ENCODE peak calls at places on chromosome 20, in ten cellular contexts. V, X, Y, D, U, G, A, B, C and I are unnamed samples.

GRCh38 chr20:18543216-18543615 is 24.0 kb upstream of the SMIM26 start:
- DNase-seq in V (no peak), X (no peak), Y (no peak), D (no peak), U (no peak), G (no peak), A (no peak), B (no peak), C (no peak), I (no peak)

GRCh38 chr20:21324126-21324525 is 21.0 kb downstream of the XRN2 start:
- DNase-seq in V (no peak), X (no peak), Y (no peak), D (no peak), U (no peak), G (no peak), A (no peak), B (no peak), C (no peak), I (no peak)

GRCh38 chr20:7908905-7909304 is 31.4 kb downstream of the HAO1 start:
- DNase-seq in V (no peak), X (no peak), Y (no peak), D (no peak), U (no peak), G (no peak), A (no peak), B (no peak), C (no peak), I (no peak)

GRCh38 chr20:32549842-32550241 is 35.3 kb downstream of the NOL4L start:
- DNase-seq in V (no peak), X (no peak), Y (no peak), D (no peak), U (no peak), G (no peak), A (no peak), B (no peak), C (no peak), I (no peak)

GRCh38 chr20:3663858-3664257 is 659 bp upstream of the GFRA4 start:
- DNase-seq in V (no peak), X (no peak), Y (no peak), D (no peak), U (no peak), G (no peak), A (no peak), B (no peak), C (no peak), I (no peak)

GRCh38 chr20:58619847-58620431 is 31.1 kb upstream of the STX16 start:
- DNase-seq in V (no peak), X (no peak), Y (no peak), D (no peak), U (no peak), G (no peak), A (no peak), B (no peak), C (no peak), I (no peak)

GRCh38 chr20:33781133-33781532 is 30.0 kb upstream of the CHMP4B start:
- DNase-seq in V (no peak), X (no peak), Y (no peak), D (no peak), U (no peak), G (no peak), A (no peak), B (no peak), C (no peak), I (no peak)

GRCh38 chr20:57999465-58000111 is 228.9 kb downstream of the ANKRD60 start:
- DNase-seq in V (no peak), X (no peak), Y (no peak), D (no peak), U (no peak), G (no peak), A (peak), B (no peak), C (no peak), I (no peak)

GRCh38 chr20:45860573-45861011 is 3.2 kb downstream of the ZSWIM3 start:
- DNase-seq in V (peak), X (no peak), Y (no peak), D (no peak), U (peak), G (no peak), A (no peak), B (no peak), C (no peak), I (no peak)

GRCh38 chr20:6940052-6940451 is 172.6 kb downstream of the BMP2 start:
- DNase-seq in V (no peak), X (peak), Y (no peak), D (no peak), U (peak), G (peak), A (no peak), B (no peak), C (no peak), I (no peak)

GRCh38 chr20:17992224-17992637 is 23.4 kb downstream of the MGME1 start:
- DNase-seq in V (no peak), X (no peak), Y (no peak), D (no peak), U (no peak), G (no peak), A (no peak), B (no peak), C (no peak), I (no peak)

GRCh38 chr20:34302312-34302722 is 838 bp downstream of the AHCY start:
- DNase-seq in V (no peak), X (no peak), Y (peak), D (no peak), U (no peak), G (peak), A (peak), B (no peak), C (no peak), I (no peak)

GRCh38 chr20:21102691-21103311 is 3.4 kb downstream of the LINC00237 start:
- DNase-seq in V (peak), X (peak), Y (no peak), D (no peak), U (no peak), G (peak), A (no peak), B (peak), C (peak), I (no peak)

GRCh38 chr20:62405108-62405980 is 1.7 kb downstream of the CABLES2 start:
- DNase-seq in V (peak), X (peak), Y (peak), D (peak), U (peak), G (peak), A (peak), B (peak), C (peak), I (no peak)

GRCh38 chr20:62840244-62841197 is 21.1 kb downstream of the TCFL5 start:
- DNase-seq in V (no peak), X (peak), Y (no peak), D (no peak), U (no peak), G (no peak), A (no peak), B (no peak), C (no peak), I (no peak)

GRCh38 chr20:7333846-7334245 is 566.4 kb downstream of the BMP2 start:
- DNase-seq in V (no peak), X (no peak), Y (no peak), D (no peak), U (no peak), G (no peak), A (no peak), B (no peak), C (no peak), I (no peak)

GRCh38 chr20:41978875-41979274 is 360.7 kb upstream of the CHD6 start:
- DNase-seq in V (no peak), X (no peak), Y (no peak), D (no peak), U (no peak), G (no peak), A (no peak), B (no peak), C (no peak), I (no peak)

GRCh38 chr20:42846784-42847490 is 342.8 kb downstream of the PTPRT start:
- DNase-seq in V (no peak), X (no peak), Y (no peak), D (no peak), U (no peak), G (no peak), A (no peak), B (no peak), C (no peak), I (no peak)

GRCh38 chr20:32820000-32820697 is 395 bp downstream of the MAPRE1 start:
- DNase-seq in V (no peak), X (peak), Y (peak), D (peak), U (peak), G (peak), A (peak), B (peak), C (peak), I (peak)

GRCh38 chr20:62163986-62164762 is 18.7 kb upstream of the MTG2 start:
- DNase-seq in V (no peak), X (no peak), Y (no peak), D (no peak), U (no peak), G (no peak), A (no peak), B (no peak), C (no peak), I (no peak)

GRCh38 chr20:25178563-25179438 is 16.7 kb upstream of the ENTPD6 start:
- DNase-seq in V (peak), X (peak), Y (peak), D (no peak), U (peak), G (peak), A (peak), B (peak), C (no peak), I (peak)

GRCh38 chr20:52427960-52428359 is 236.4 kb upstream of the ZFP64 start:
- DNase-seq in V (no peak), X (no peak), Y (no peak), D (no peak), U (no peak), G (no peak), A (no peak), B (no peak), C (no peak), I (no peak)

GRCh38 chr20:31476648-31477220 is 1.6 kb downstream of the REM1 start:
- DNase-seq in V (no peak), X (no peak), Y (no peak), D (no peak), U (no peak), G (peak), A (no peak), B (no peak), C (no peak), I (no peak)

GRCh38 chr20:25227317-25227831 is 20.5 kb upstream of the PYGB start:
- DNase-seq in V (no peak), X (no peak), Y (peak), D (peak), U (peak), G (peak), A (no peak), B (no peak), C (no peak), I (peak)

GRCh38 chr20:2752631-2753455 is 47.6 kb downstream of the CPXM1 start:
- DNase-seq in V (peak), X (peak), Y (no peak), D (no peak), U (peak), G (peak), A (peak), B (no peak), C (no peak), I (no peak)

GRCh38 chr20:52684176-52684575 is 288.0 kb upstream of the TSHZ2 start:
- DNase-seq in V (no peak), X (no peak), Y (no peak), D (no peak), U (no peak), G (no peak), A (no peak), B (no peak), C (no peak), I (no peak)

GRCh38 chr20:34575756-34576155 is 17.2 kb downstream of the MAP1LC3A start:
- DNase-seq in V (no peak), X (no peak), Y (no peak), D (peak), U (no peak), G (no peak), A (no peak), B (no peak), C (no peak), I (peak)

GRCh38 chr20:14288341-14289330 is 48.8 kb downstream of the FLRT3 start:
- DNase-seq in V (no peak), X (no peak), Y (no peak), D (no peak), U (peak), G (peak), A (peak), B (no peak), C (no peak), I (no peak)

GRCh38 chr20:64245746-64246595 is 9.6 kb upstream of the PCMTD2 start:
- DNase-seq in V (no peak), X (no peak), Y (no peak), D (no peak), U (no peak), G (no peak), A (no peak), B (no peak), C (no peak), I (no peak)

GRCh38 chr20:45088247-45088646 is 12.7 kb downstream of the KCNS1 start:
- DNase-seq in V (no peak), X (no peak), Y (peak), D (no peak), U (no peak), G (peak), A (no peak), B (no peak), C (no peak), I (no peak)

GRCh38 chr20:62298577-62299249 is 4.1 kb upstream of the ADRM1 start:
- DNase-seq in V (peak), X (no peak), Y (no peak), D (no peak), U (no peak), G (no peak), A (no peak), B (no peak), C (no peak), I (no peak)

GRCh38 chr20:64065973-64066341 is 3.0 kb downstream of the TCEA2 start:
- DNase-seq in V (no peak), X (no peak), Y (peak), D (no peak), U (peak), G (peak), A (peak), B (no peak), C (no peak), I (no peak)

GRCh38 chr20:61896058-61896961 is 169.4 kb downstream of the TAF4 start:
- DNase-seq in V (no peak), X (peak), Y (peak), D (peak), U (peak), G (peak), A (peak), B (no peak), C (peak), I (no peak)

GRCh38 chr20:19706463-19706862 is 51.6 kb upstream of the RIN2 start:
- DNase-seq in V (no peak), X (no peak), Y (no peak), D (no peak), U (no peak), G (no peak), A (no peak), B (no peak), C (no peak), I (no peak)

GRCh38 chr20:25496165-25496967 is 88.9 kb downstream of the GINS1 start:
- DNase-seq in V (no peak), X (no peak), Y (no peak), D (no peak), U (no peak), G (no peak), A (no peak), B (no peak), C (no peak), I (no peak)

GRCh38 chr20:6836821-6837374 is 69.4 kb downstream of the BMP2 start:
- DNase-seq in V (no peak), X (no peak), Y (no peak), D (no peak), U (no peak), G (no peak), A (no peak), B (no peak), C (no peak), I (no peak)

DNA sequence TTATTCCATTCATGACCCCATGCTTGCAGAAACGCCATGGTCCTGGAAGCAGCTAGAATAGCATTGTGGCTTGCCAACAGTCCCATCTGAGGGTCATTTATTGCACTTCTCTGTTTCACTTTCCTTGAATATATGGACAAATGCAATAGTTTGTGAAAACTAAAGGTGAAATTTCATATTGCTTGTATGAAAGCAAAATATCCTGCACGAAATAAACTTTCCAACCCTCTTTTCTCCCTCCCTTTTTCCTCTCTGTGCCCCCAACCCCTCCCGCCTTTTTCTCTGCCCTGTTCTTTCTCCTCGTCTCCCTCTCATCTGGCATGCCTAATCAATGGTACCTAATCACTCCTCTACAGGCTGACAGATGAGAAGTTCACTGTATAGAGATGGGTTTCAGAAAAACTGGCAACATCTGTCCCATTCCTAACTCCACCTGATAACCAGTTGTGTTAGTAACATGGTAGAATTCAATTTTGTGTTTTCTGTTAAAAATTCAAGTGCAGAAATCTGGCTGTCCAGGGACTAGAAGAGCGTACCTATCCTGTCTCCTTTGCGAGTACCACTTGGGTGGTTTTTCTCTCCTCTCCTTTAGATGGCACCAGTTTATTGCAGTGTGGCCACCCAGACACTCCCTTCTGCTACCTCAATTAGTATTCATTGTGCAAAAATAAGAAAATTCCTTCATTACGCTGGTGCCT is 198.6 kb downstream of the FOXA2 start:
- DNase-seq in V (no peak), X (no peak), Y (no peak), D (no peak), U (peak), G (peak), A (peak), B (no peak), C (no peak), I (no peak)
- TF ChIP-seq CTCF in V (no peak), X (no peak), Y (no peak), D (no peak), U (peak), G (peak), A (no peak), B (peak), C (peak), I (no peak)

GRCh38 chr20:40892642-40893041 is 136.0 kb upstream of the TOP1 start:
- DNase-seq in V (no peak), X (no peak), Y (no peak), D (no peak), U (no peak), G (no peak), A (no peak), B (no peak), C (no peak), I (no peak)
- TF ChIP-seq CTCF in V (no peak), X (no peak), Y (no peak), D (no peak), U (no peak), G (no peak), A (no peak), B (no peak), C (no peak), I (no peak)

DNA sequence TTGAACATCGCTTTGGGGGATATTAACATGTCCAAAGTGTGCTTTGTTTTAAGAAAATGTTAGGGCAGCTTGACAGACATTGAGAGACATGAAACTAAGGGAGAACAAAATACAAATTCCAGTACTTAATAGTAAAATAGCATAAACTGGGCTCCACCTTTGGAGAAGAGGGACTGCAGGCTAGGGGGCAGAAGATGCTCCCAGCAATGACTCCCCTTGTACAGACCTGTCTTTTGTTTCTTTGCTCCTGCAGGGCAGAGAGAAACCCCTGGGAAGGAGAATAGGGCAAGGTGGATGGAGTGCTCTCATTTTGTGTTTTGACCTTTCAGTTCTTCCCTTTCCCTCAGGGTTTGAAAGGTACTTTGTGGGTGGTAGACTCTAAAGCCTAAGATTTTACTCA is 115.6 kb upstream of the PLCB4 start:
- DNase-seq in V (no peak), X (no peak), Y (no peak), D (no peak), U (no peak), G (no peak), A (no peak), B (no peak), C (no peak), I (no peak)
- TF ChIP-seq CTCF in V (no peak), X (no peak), Y (no peak), D (no peak), U (no peak), G (no peak), A (no peak), B (no peak), C (no peak), I (no peak)

DNA sequence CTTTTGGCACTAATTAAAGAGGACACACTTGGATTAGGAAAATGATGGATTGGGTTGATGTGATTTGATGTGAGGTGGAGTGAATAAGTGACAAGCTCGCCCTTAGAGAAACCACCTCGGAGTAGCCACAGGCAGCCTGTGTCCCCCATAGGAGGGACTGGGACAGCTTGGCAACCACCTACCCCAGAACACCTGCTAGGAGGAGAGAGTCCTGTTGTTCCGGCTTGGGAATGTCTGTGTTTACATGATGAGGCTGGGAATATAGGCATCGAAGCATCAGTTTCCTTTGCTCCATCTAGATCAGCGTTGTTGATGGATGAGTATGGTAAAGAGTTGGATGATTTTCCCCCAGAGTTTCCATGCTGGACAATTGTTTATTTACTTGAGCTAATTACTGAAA is 44.4 kb downstream of the PHACTR3 start:
- DNase-seq in V (peak), X (no peak), Y (no peak), D (no peak), U (no peak), G (no peak), A (no peak), B (no peak), C (no peak), I (no peak)
- TF ChIP-seq CTCF in V (no peak), X (no peak), Y (no peak), D (no peak), U (no peak), G (no peak), A (no peak), B (no peak), C (no peak), I (no peak)

GRCh38 chr20:13220857-13221297 is at the start of gene ISM1:
- DNase-seq in V (no peak), X (peak), Y (no peak), D (no peak), U (peak), G (no peak), A (peak), B (peak), C (peak), I (peak)
- TF ChIP-seq CTCF in V (no peak), X (no peak), Y (no peak), D (no peak), U (no peak), G (no peak), A (no peak), B (no peak), C (no peak), I (no peak)

GRCh38 chr20:47950103-47950502 is 164.8 kb upstream of the SULF2 start:
- DNase-seq in V (no peak), X (no peak), Y (no peak), D (peak), U (peak), G (peak), A (peak), B (no peak), C (no peak), I (no peak)
- TF ChIP-seq CTCF in V (no peak), X (no peak), Y (no peak), D (no peak), U (no peak), G (peak), A (no peak), B (no peak), C (no peak), I (no peak)